ENCODE peak calls at places on chromosome 11, in five cellular contexts. One of them, this sample, is unnamed.

GRCh38 chr11:82899191-82899820 is 924 bp downstream of the PRCP start:
- DNase-seq in HAP-1: no peak
- DNase-seq in body of pancreas: no peak
- DNase-seq in CD4-positive, alpha-beta memory T cell: peak; percentile 66
- DNase-seq in fibroblast of mammary gland: no peak
- DNase-seq in this sample: peak; percentile 88

GRCh38 chr11:50187220-50187619 is 154.5 kb downstream of the OR4C45 start:
- DNase-seq in HAP-1: no peak
- DNase-seq in body of pancreas: no peak
- DNase-seq in CD4-positive, alpha-beta memory T cell: no peak
- DNase-seq in fibroblast of mammary gland: peak; percentile 1
- DNase-seq in this sample: no peak

GRCh38 chr11:87778341-87778740 is 396.9 kb downstream of the RAB38 start:
- DNase-seq in HAP-1: no peak
- DNase-seq in body of pancreas: no peak
- DNase-seq in CD4-positive, alpha-beta memory T cell: no peak
- DNase-seq in fibroblast of mammary gland: no peak
- DNase-seq in this sample: no peak

GRCh38 chr11:72781063-72781312 is 12.9 kb downstream of the STARD10 start:
- DNase-seq in HAP-1: no peak
- DNase-seq in body of pancreas: peak; percentile 82
- DNase-seq in CD4-positive, alpha-beta memory T cell: no peak
- DNase-seq in fibroblast of mammary gland: no peak
- DNase-seq in this sample: no peak

GRCh38 chr11:113908107-113908506 is 3.5 kb downstream of the HTR3B start:
- DNase-seq in HAP-1: no peak
- DNase-seq in body of pancreas: no peak
- DNase-seq in CD4-positive, alpha-beta memory T cell: no peak
- DNase-seq in fibroblast of mammary gland: no peak
- DNase-seq in this sample: no peak

GRCh38 chr11:60165946-60166345 is 16.9 kb downstream of the MS4A6A start:
- DNase-seq in HAP-1: no peak
- DNase-seq in body of pancreas: no peak
- DNase-seq in CD4-positive, alpha-beta memory T cell: no peak
- DNase-seq in fibroblast of mammary gland: no peak
- DNase-seq in this sample: no peak

GRCh38 chr11:122159861-122160260 is 43.8 kb upstream of the BLID start:
- DNase-seq in HAP-1: no peak
- DNase-seq in body of pancreas: no peak
- DNase-seq in CD4-positive, alpha-beta memory T cell: no peak
- DNase-seq in fibroblast of mammary gland: no peak
- DNase-seq in this sample: no peak

GRCh38 chr11:121800704-121801516 is 315.1 kb downstream of the BLID start:
- DNase-seq in HAP-1: no peak
- DNase-seq in body of pancreas: no peak
- DNase-seq in CD4-positive, alpha-beta memory T cell: no peak
- DNase-seq in fibroblast of mammary gland: no peak
- DNase-seq in this sample: no peak

GRCh38 chr11:132499661-132500060 is 1032.6 kb downstream of the OPCML start:
- DNase-seq in HAP-1: no peak
- DNase-seq in body of pancreas: no peak
- DNase-seq in CD4-positive, alpha-beta memory T cell: no peak
- DNase-seq in fibroblast of mammary gland: no peak
- DNase-seq in this sample: no peak

GRCh38 chr11:44589301-44589700 is 23.8 kb downstream of the CD82 start:
- DNase-seq in HAP-1: no peak
- DNase-seq in body of pancreas: no peak
- DNase-seq in CD4-positive, alpha-beta memory T cell: no peak
- DNase-seq in fibroblast of mammary gland: peak; percentile 79
- DNase-seq in this sample: no peak

GRCh38 chr11:117717485-117718314 is 79.3 kb downstream of the DSCAML1 start:
- DNase-seq in HAP-1: no peak
- DNase-seq in body of pancreas: peak; percentile 69
- DNase-seq in CD4-positive, alpha-beta memory T cell: no peak
- DNase-seq in fibroblast of mammary gland: no peak
- DNase-seq in this sample: no peak

GRCh38 chr11:26276798-26277424 is 55.0 kb upstream of the ANO3 start:
- DNase-seq in HAP-1: peak; percentile 36
- DNase-seq in body of pancreas: peak; percentile 55
- DNase-seq in CD4-positive, alpha-beta memory T cell: peak; percentile 31
- DNase-seq in fibroblast of mammary gland: peak; percentile 82
- DNase-seq in this sample: peak; percentile 51

GRCh38 chr11:68128682-68129327 is 7.6 kb upstream of the CHKA start:
- DNase-seq in HAP-1: no peak
- DNase-seq in body of pancreas: peak; percentile 98
- DNase-seq in CD4-positive, alpha-beta memory T cell: no peak
- DNase-seq in fibroblast of mammary gland: peak; percentile 60
- DNase-seq in this sample: no peak

GRCh38 chr11:115518983-115519382 is 14.8 kb upstream of the CADM1 start:
- DNase-seq in HAP-1: no peak
- DNase-seq in body of pancreas: no peak
- DNase-seq in CD4-positive, alpha-beta memory T cell: no peak
- DNase-seq in fibroblast of mammary gland: no peak
- DNase-seq in this sample: no peak

GRCh38 chr11:48019230-48019584 is 38.8 kb downstream of the PTPRJ start:
- DNase-seq in HAP-1: no peak
- DNase-seq in body of pancreas: no peak
- DNase-seq in CD4-positive, alpha-beta memory T cell: no peak
- DNase-seq in fibroblast of mammary gland: no peak
- DNase-seq in this sample: no peak

GRCh38 chr11:46291441-46292143 is 14.1 kb downstream of the CREB3L1 start:
- DNase-seq in HAP-1: no peak
- DNase-seq in body of pancreas: no peak
- DNase-seq in CD4-positive, alpha-beta memory T cell: no peak
- DNase-seq in fibroblast of mammary gland: peak; percentile 90
- DNase-seq in this sample: no peak

GRCh38 chr11:74720596-74721478 is 10.4 kb downstream of the CHRDL2 start:
- DNase-seq in HAP-1: peak; percentile 38
- DNase-seq in body of pancreas: peak; percentile 49
- DNase-seq in CD4-positive, alpha-beta memory T cell: no peak
- DNase-seq in fibroblast of mammary gland: peak; percentile 17
- DNase-seq in this sample: no peak

GRCh38 chr11:76801205-76801604 is 18.0 kb downstream of the TSKU start:
- DNase-seq in HAP-1: no peak
- DNase-seq in body of pancreas: no peak
- DNase-seq in CD4-positive, alpha-beta memory T cell: no peak
- DNase-seq in fibroblast of mammary gland: no peak
- DNase-seq in this sample: no peak

GRCh38 chr11:79227308-79227707 is 213.5 kb downstream of the TENM4 start:
- DNase-seq in HAP-1: no peak
- DNase-seq in body of pancreas: no peak
- DNase-seq in CD4-positive, alpha-beta memory T cell: no peak
- DNase-seq in fibroblast of mammary gland: no peak
- DNase-seq in this sample: no peak

GRCh38 chr11:66970808-66971442 is 4.2 kb upstream of the C11orf86 start:
- DNase-seq in HAP-1: no peak
- DNase-seq in body of pancreas: peak; percentile 25
- DNase-seq in CD4-positive, alpha-beta memory T cell: no peak
- DNase-seq in fibroblast of mammary gland: peak; percentile 100
- DNase-seq in this sample: no peak

GRCh38 chr11:33735166-33735425 is 1.1 kb downstream of the CD59 start:
- DNase-seq in HAP-1: no peak
- DNase-seq in body of pancreas: no peak
- DNase-seq in CD4-positive, alpha-beta memory T cell: no peak
- DNase-seq in fibroblast of mammary gland: no peak
- DNase-seq in this sample: no peak

GRCh38 chr11:64146036-64146943 is 19.6 kb downstream of the MACROD1 start:
- DNase-seq in HAP-1: no peak
- DNase-seq in body of pancreas: peak; percentile 63
- DNase-seq in CD4-positive, alpha-beta memory T cell: peak; percentile 52
- DNase-seq in fibroblast of mammary gland: peak; percentile 40
- DNase-seq in this sample: peak; percentile 47

GRCh38 chr11:110447897-110448522 is 18.3 kb downstream of the FDX1 start:
- DNase-seq in HAP-1: no peak
- DNase-seq in body of pancreas: no peak
- DNase-seq in CD4-positive, alpha-beta memory T cell: peak; percentile 23
- DNase-seq in fibroblast of mammary gland: no peak
- DNase-seq in this sample: no peak

GRCh38 chr11:119471329-119471728 is 48.4 kb upstream of the THY1 start:
- DNase-seq in HAP-1: no peak
- DNase-seq in body of pancreas: no peak
- DNase-seq in CD4-positive, alpha-beta memory T cell: no peak
- DNase-seq in fibroblast of mammary gland: no peak
- DNase-seq in this sample: no peak

GRCh38 chr11:123076484-123076883 is 14.5 kb upstream of the HSPA8 start:
- DNase-seq in HAP-1: no peak
- DNase-seq in body of pancreas: no peak
- DNase-seq in CD4-positive, alpha-beta memory T cell: no peak
- DNase-seq in fibroblast of mammary gland: no peak
- DNase-seq in this sample: no peak

GRCh38 chr11:23123766-23124165 is 263.5 kb upstream of the CCDC179 start:
- DNase-seq in HAP-1: peak; percentile 49
- DNase-seq in body of pancreas: no peak
- DNase-seq in CD4-positive, alpha-beta memory T cell: no peak
- DNase-seq in fibroblast of mammary gland: peak; percentile 56
- DNase-seq in this sample: no peak

GRCh38 chr11:59271811-59272327 is 59.1 kb upstream of the MPEG1 start:
- DNase-seq in HAP-1: no peak
- DNase-seq in body of pancreas: no peak
- DNase-seq in CD4-positive, alpha-beta memory T cell: no peak
- DNase-seq in fibroblast of mammary gland: no peak
- DNase-seq in this sample: no peak

GRCh38 chr11:46738887-46739286 is 19.9 kb downstream of the F2 start:
- DNase-seq in HAP-1: no peak
- DNase-seq in body of pancreas: no peak
- DNase-seq in CD4-positive, alpha-beta memory T cell: no peak
- DNase-seq in fibroblast of mammary gland: no peak
- DNase-seq in this sample: no peak

GRCh38 chr11:75442161-75442885 is 9.3 kb upstream of the KLHL35 start:
- DNase-seq in HAP-1: no peak
- DNase-seq in body of pancreas: no peak
- DNase-seq in CD4-positive, alpha-beta memory T cell: no peak
- DNase-seq in fibroblast of mammary gland: no peak
- DNase-seq in this sample: no peak

GRCh38 chr11:64246874-64247728 is at the start of gene PPP1R14B:
- DNase-seq in HAP-1: peak; percentile 88
- DNase-seq in body of pancreas: peak; percentile 90
- DNase-seq in CD4-positive, alpha-beta memory T cell: peak; percentile 76
- DNase-seq in fibroblast of mammary gland: peak; percentile 86
- DNase-seq in this sample: peak; percentile 69

GRCh38 chr11:19466314-19466713 is 225.6 kb upstream of the E2F8 start:
- DNase-seq in HAP-1: no peak
- DNase-seq in body of pancreas: no peak
- DNase-seq in CD4-positive, alpha-beta memory T cell: no peak
- DNase-seq in fibroblast of mammary gland: no peak
- DNase-seq in this sample: no peak

GRCh38 chr11:19241260-19242183 is 777 bp upstream of the E2F8 start:
- DNase-seq in HAP-1: peak; percentile 52
- DNase-seq in body of pancreas: no peak
- DNase-seq in CD4-positive, alpha-beta memory T cell: no peak
- DNase-seq in fibroblast of mammary gland: no peak
- DNase-seq in this sample: peak; percentile 39

GRCh38 chr11:68040121-68040956 is 1.5 kb downstream of the TCIRG1 start:
- DNase-seq in HAP-1: peak; percentile 31
- DNase-seq in body of pancreas: peak; percentile 77
- DNase-seq in CD4-positive, alpha-beta memory T cell: peak; percentile 58
- DNase-seq in fibroblast of mammary gland: peak; percentile 73
- DNase-seq in this sample: peak; percentile 15

GRCh38 chr11:19753451-19754041 is 40.9 kb downstream of the NAV2 start:
- DNase-seq in HAP-1: no peak
- DNase-seq in body of pancreas: no peak
- DNase-seq in CD4-positive, alpha-beta memory T cell: no peak
- DNase-seq in fibroblast of mammary gland: no peak
- DNase-seq in this sample: no peak

GRCh38 chr11:35043933-35044332 is 95.0 kb upstream of the CD44 start:
- DNase-seq in HAP-1: no peak
- DNase-seq in body of pancreas: no peak
- DNase-seq in CD4-positive, alpha-beta memory T cell: no peak
- DNase-seq in fibroblast of mammary gland: peak; percentile 37
- DNase-seq in this sample: no peak

GRCh38 chr11:11989774-11990744 is 18.4 kb downstream of the DKK3 start:
- DNase-seq in HAP-1: no peak
- DNase-seq in body of pancreas: no peak
- DNase-seq in CD4-positive, alpha-beta memory T cell: no peak
- DNase-seq in fibroblast of mammary gland: peak; percentile 76
- DNase-seq in this sample: no peak

GRCh38 chr11:71252434-71252781 is at the start of gene SHANK2:
- DNase-seq in HAP-1: no peak
- DNase-seq in body of pancreas: peak; percentile 66
- DNase-seq in CD4-positive, alpha-beta memory T cell: no peak
- DNase-seq in fibroblast of mammary gland: no peak
- DNase-seq in this sample: no peak

GRCh38 chr11:124394408-124394807 is 4.4 kb downstream of the OR8B3 start:
- DNase-seq in HAP-1: no peak
- DNase-seq in body of pancreas: no peak
- DNase-seq in CD4-positive, alpha-beta memory T cell: no peak
- DNase-seq in fibroblast of mammary gland: peak; percentile 45
- DNase-seq in this sample: no peak

GRCh38 chr11:7605544-7605943 is 67.8 kb downstream of the CYB5R2 start:
- DNase-seq in HAP-1: no peak
- DNase-seq in body of pancreas: peak; percentile 31
- DNase-seq in CD4-positive, alpha-beta memory T cell: no peak
- DNase-seq in fibroblast of mammary gland: no peak
- DNase-seq in this sample: no peak
- H3K4me3 ChIP-seq in HAP-1: no peak overlapping the region
- H3K4me3 ChIP-seq in body of pancreas: no peak overlapping the region
- H3K4me3 ChIP-seq in CD4-positive, alpha-beta memory T cell: no peak overlapping the region
- H3K4me3 ChIP-seq in fibroblast of mammary gland: no peak overlapping the region
- H3K4me3 ChIP-seq in this sample: no peak overlapping the region

GRCh38 chr11:625636-626319 is 1.0 kb upstream of the CDHR5 start:
- DNase-seq in HAP-1: no peak
- DNase-seq in body of pancreas: peak; percentile 11
- DNase-seq in CD4-positive, alpha-beta memory T cell: no peak
- DNase-seq in fibroblast of mammary gland: no peak
- DNase-seq in this sample: no peak
- H3K4me3 ChIP-seq in HAP-1: no peak overlapping the region
- H3K4me3 ChIP-seq in body of pancreas: no peak overlapping the region
- H3K4me3 ChIP-seq in CD4-positive, alpha-beta memory T cell: no peak overlapping the region
- H3K4me3 ChIP-seq in fibroblast of mammary gland: no peak overlapping the region
- H3K4me3 ChIP-seq in this sample: no peak overlapping the region

DNA sequence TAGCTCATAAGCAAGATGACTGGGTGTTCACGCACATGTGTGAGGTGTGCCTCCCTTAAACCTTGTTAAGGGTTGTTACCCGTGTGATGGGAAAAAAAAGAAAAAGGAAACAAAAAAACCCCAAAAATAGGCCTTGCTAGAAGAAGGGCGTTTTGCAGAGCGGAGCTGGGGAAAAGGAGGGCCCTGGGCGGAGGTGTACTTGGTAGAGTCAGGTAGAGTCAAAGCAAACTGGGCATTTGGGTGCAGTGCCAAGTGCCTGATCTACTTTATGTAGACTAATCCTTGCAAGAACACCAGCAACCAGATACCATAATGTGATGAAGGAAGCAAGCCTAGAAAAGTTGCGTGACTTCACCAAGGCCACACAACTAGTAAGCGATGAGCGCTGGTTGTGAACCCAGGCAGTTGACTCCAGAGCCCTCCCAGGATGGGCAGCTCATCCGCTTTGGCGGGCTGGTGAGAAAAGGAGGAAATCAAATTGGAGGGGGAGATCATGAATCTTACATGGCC is 1.2 kb upstream of the TIRAP start:
- DNase-seq in HAP-1: no peak
- DNase-seq in body of pancreas: no peak
- DNase-seq in CD4-positive, alpha-beta memory T cell: no peak
- DNase-seq in fibroblast of mammary gland: no peak
- DNase-seq in this sample: no peak
- H3K4me3 ChIP-seq in HAP-1: no peak overlapping the region
- H3K4me3 ChIP-seq in body of pancreas: no peak overlapping the region
- H3K4me3 ChIP-seq in CD4-positive, alpha-beta memory T cell: no peak overlapping the region
- H3K4me3 ChIP-seq in fibroblast of mammary gland: no peak overlapping the region
- H3K4me3 ChIP-seq in this sample: no peak overlapping the region

GRCh38 chr11:97289823-97290222 is 900.0 kb downstream of the JRKL start:
- DNase-seq in HAP-1: no peak
- DNase-seq in body of pancreas: no peak
- DNase-seq in CD4-positive, alpha-beta memory T cell: no peak
- DNase-seq in fibroblast of mammary gland: no peak
- DNase-seq in this sample: no peak
- H3K4me3 ChIP-seq in HAP-1: no peak overlapping the region
- H3K4me3 ChIP-seq in body of pancreas: no peak overlapping the region
- H3K4me3 ChIP-seq in CD4-positive, alpha-beta memory T cell: no peak overlapping the region
- H3K4me3 ChIP-seq in fibroblast of mammary gland: no peak overlapping the region
- H3K4me3 ChIP-seq in this sample: no peak overlapping the region

This sample was measured in Jurkat, Clone E6-1.